ENCODE peak calls at places on chromosomes 11 and 22, in ten cellular contexts. Q, D, P, K, J, G, C, V, S and M are unnamed samples.

GRCh38 chr11:121235057-121235456 is 57.5 kb upstream of the SC5D start:
- DNase-seq in Q (no peak), D (no peak), P (no peak), K (no peak), J (no peak), G (no peak), C (no peak), V (no peak), S (no peak), M (no peak)

GRCh38 chr11:11411401-11411985 is 58.4 kb upstream of the CSNK2A3 start:
- DNase-seq in Q (no peak), D (no peak), P (no peak), K (no peak), J (no peak), G (no peak), C (no peak), V (no peak), S (no peak), M (no peak)

GRCh38 chr11:128187829-128188228 is 399.5 kb downstream of the ETS1 start:
- DNase-seq in Q (peak; percentile 48), D (no peak), P (no peak), K (no peak), J (no peak), G (no peak), C (no peak), V (peak; percentile 62), S (peak; percentile 91), M (no peak)

GRCh38 chr11:64063741-64064140 is 28.0 kb downstream of the FLRT1 start:
- DNase-seq in Q (no peak), D (no peak), P (no peak), K (no peak), J (no peak), G (no peak), C (no peak), V (no peak), S (no peak), M (no peak)

GRCh38 chr22:31739795-31740201 is 10.1 kb downstream of the PRR14L start:
- DNase-seq in Q (no peak), D (no peak), P (no peak), K (no peak), J (no peak), G (no peak), C (no peak), V (no peak), S (no peak), M (no peak)

GRCh38 chr11:11732116-11732515 is 109.7 kb upstream of the USP47 start:
- DNase-seq in Q (peak; percentile 54), D (no peak), P (no peak), K (no peak), J (no peak), G (no peak), C (no peak), V (no peak), S (no peak), M (no peak)

GRCh38 chr11:131246589-131247164 is 123.7 kb upstream of the NTM start:
- DNase-seq in Q (no peak), D (peak; percentile 37), P (peak; percentile 50), K (peak; percentile 71), J (no peak), G (no peak), C (no peak), V (no peak), S (no peak), M (peak; percentile 34)

GRCh38 chr22:40076702-40077645 is 82.2 kb downstream of the FAM83F start:
- DNase-seq in Q (peak; percentile 43), D (no peak), P (no peak), K (no peak), J (no peak), G (no peak), C (no peak), V (peak; percentile 4), S (peak; percentile 49), M (no peak)

GRCh38 chr11:135033545-135033944 is 621.5 kb upstream of the B3GAT1 start:
- DNase-seq in Q (no peak), D (no peak), P (no peak), K (peak; percentile 51), J (no peak), G (no peak), C (no peak), V (no peak), S (peak; percentile 4), M (no peak)
- TF ChIP-seq CTCF in Q (no peak), D (no peak), P (no peak), K (no peak), J (no peak), G (no peak), C (no peak), V (no peak), S (no peak), M (no peak)

GRCh38 chr11:115642660-115643059 is 138.4 kb upstream of the CADM1 start:
- DNase-seq in Q (no peak), D (no peak), P (no peak), K (no peak), J (no peak), G (no peak), C (no peak), V (no peak), S (no peak), M (no peak)

GRCh38 chr11:115637842-115638241 is 133.6 kb upstream of the CADM1 start:
- DNase-seq in Q (no peak), D (no peak), P (no peak), K (no peak), J (no peak), G (no peak), C (no peak), V (no peak), S (no peak), M (no peak)

GRCh38 chr11:115645631-115646271 is 141.5 kb upstream of the CADM1 start:
- DNase-seq in Q (no peak), D (no peak), P (no peak), K (peak; percentile 35), J (no peak), G (no peak), C (no peak), V (no peak), S (no peak), M (no peak)

GRCh38 chr11:115644846-115645245 is 140.6 kb upstream of the CADM1 start:
- DNase-seq in Q (peak; percentile 65), D (no peak), P (no peak), K (no peak), J (no peak), G (no peak), C (no peak), V (peak; percentile 18), S (peak; percentile 26), M (no peak)

DNA sequence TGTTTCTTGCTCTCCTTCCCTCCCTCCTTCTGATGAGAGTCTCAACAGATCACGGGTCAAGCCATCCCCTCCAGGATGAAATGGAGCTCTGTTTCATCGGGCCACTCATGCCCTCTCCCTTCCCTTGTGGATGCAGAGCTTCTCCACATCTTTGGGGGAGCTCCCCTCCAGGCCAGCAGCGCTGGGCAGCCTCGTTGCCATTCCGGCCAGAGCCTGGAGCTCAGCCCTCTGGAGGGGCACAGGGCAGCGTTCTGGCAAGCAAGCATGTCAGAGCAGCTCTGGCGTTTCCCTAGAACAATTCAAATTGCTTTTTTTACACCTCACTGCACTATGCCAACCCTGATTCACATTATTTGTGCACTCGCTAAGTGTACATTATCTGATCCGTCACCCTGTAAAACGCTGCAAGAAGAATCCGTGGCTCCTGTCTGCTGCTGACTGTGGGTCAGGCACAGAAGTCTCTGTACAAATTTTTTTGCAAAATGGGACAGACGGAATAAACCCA is 139.3 kb upstream of the CADM1 start:
- DNase-seq in Q (no peak), D (no peak), P (no peak), K (no peak), J (no peak), G (no peak), C (no peak), V (no peak), S (no peak), M (no peak)
- TF ChIP-seq CTCF in Q (no peak), D (no peak), P (no peak), K (no peak), J (no peak), G (no peak), C (no peak), V (no peak), S (no peak), M (no peak)

GRCh38 chr11:133926466-133927246 is 30.1 kb downstream of the IGSF9B start:
- DNase-seq in Q (no peak), D (no peak), P (no peak), K (no peak), J (no peak), G (no peak), C (no peak), V (no peak), S (no peak), M (no peak)

GRCh38 chr11:133929401-133930052 is 27.2 kb downstream of the IGSF9B start:
- DNase-seq in Q (no peak), D (no peak), P (no peak), K (no peak), J (no peak), G (no peak), C (no peak), V (no peak), S (no peak), M (no peak)

GRCh38 chr11:133925756-133926155 is 31.0 kb downstream of the IGSF9B start:
- DNase-seq in Q (no peak), D (no peak), P (no peak), K (no peak), J (no peak), G (no peak), C (no peak), V (no peak), S (no peak), M (no peak)

GRCh38 chr11:133928628-133929059 is 28.1 kb downstream of the IGSF9B start:
- DNase-seq in Q (no peak), D (no peak), P (no peak), K (no peak), J (no peak), G (no peak), C (peak; percentile 28), V (no peak), S (peak; percentile 8), M (no peak)

GRCh38 chr11:133927690-133928627 is 28.8 kb downstream of the IGSF9B start:
- DNase-seq in Q (peak; percentile 39), D (peak; percentile 78), P (peak; percentile 69), K (peak; percentile 85), J (peak; percentile 65), G (peak; percentile 52), C (peak; percentile 44), V (no peak), S (peak; percentile 75), M (peak; percentile 50)
- TF ChIP-seq CTCF in Q (peak; percentile 81), D (peak; percentile 75), P (peak; percentile 83), K (peak; percentile 71), J (peak; percentile 89), G (peak; percentile 41), C (peak; percentile 89), V (peak; percentile 91), S (peak; percentile 96), M (peak; percentile 46)

GRCh38 chr11:87351671-87352070 is 313.9 kb downstream of the TMEM135 start:
- DNase-seq in Q (no peak), D (no peak), P (no peak), K (no peak), J (no peak), G (no peak), C (no peak), V (no peak), S (no peak), M (no peak)

GRCh38 chr11:87353904-87354303 is 316.2 kb downstream of the TMEM135 start:
- DNase-seq in Q (no peak), D (no peak), P (no peak), K (no peak), J (no peak), G (no peak), C (no peak), V (no peak), S (no peak), M (no peak)

GRCh38 chr11:87355614-87356013 is 317.9 kb downstream of the TMEM135 start:
- DNase-seq in Q (no peak), D (no peak), P (no peak), K (no peak), J (no peak), G (no peak), C (no peak), V (no peak), S (no peak), M (no peak)

GRCh38 chr11:87356428-87356827 is 318.7 kb downstream of the TMEM135 start:
- DNase-seq in Q (no peak), D (no peak), P (peak; percentile 28), K (no peak), J (no peak), G (no peak), C (no peak), V (no peak), S (no peak), M (no peak)

DNA sequence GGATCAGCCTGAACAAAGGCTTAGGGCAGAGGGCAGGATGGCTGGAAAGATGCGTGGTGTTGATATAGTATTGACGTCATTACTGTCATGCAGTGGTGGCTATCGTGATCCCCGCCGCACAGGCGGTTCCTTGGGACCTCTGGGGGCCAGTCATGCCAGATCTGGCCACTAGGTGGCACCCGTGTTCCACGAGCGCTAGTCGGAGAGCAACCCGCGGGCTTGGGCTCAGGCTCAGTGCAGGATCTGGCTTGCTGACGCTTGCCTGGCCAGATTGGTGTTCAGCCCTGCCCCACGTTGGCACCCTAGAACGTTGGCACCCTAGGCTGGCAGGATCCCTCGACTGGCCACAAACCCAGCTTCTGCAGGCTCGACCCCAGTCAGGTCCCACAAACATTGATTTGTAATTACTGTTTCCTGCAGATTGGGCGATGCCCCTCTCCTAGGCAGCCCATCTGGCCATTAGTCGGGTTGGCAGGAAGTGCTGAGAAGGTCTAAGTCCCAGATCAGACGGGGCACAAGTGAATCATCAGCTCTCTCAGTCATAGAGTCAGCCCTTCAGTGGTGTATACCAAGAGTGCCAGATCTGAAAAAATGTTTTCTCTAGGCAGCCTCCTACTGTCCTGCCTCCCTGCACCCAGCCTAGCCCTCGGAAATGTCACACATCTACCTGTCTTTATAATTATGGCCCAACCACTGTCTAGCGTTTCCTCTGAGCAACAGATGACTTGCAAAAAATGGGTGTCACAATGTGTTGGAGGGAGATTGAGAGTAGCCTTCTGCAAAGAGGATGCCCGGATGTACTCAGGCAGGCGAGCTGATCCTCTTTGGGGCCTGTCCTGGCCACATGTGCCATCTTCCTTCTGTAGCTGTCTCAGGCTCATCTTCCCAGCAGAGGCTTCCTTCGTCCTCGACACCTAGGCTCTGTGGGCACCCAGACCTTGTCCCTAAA is 315.3 kb downstream of the TMEM135 start:
- DNase-seq in Q (peak; percentile 64), D (peak; percentile 84), P (peak; percentile 89), K (peak; percentile 95), J (peak; percentile 79), G (peak; percentile 69), C (peak; percentile 78), V (peak; percentile 40), S (peak; percentile 91), M (peak; percentile 83)
- TF ChIP-seq CTCF in Q (peak; percentile 97), D (peak; percentile 99), P (peak; percentile 99), K (peak; percentile 100), J (peak; percentile 98), G (peak; percentile 97), C (peak; percentile 96), V (peak; percentile 98), S (peak; percentile 96), M (peak; percentile 97)